ENCODE peak calls at places on chromosome 15, in ten cellular contexts. H is Panc1; I is brain microvascular endothelial cell; K is CD8-positive, alpha-beta T cell; N is GM06990; L is uterus; T is coronary artery; G is choroid plexus epithelial cell; P is AG09309; E is neural progenitor cell. O is an unnamed sample.

GRCh38 chr15:57079907-57080750 is 161.7 kb downstream of the TCF12 start:
- DNase-seq in H (no peak), I (no peak), K (no peak), N (no peak), L (no peak), T (no peak), G (peak), P (no peak), E (peak), O (no peak)

GRCh38 chr15:39856357-39856756 is 63.7 kb downstream of the GPR176 start:
- DNase-seq in H (no peak), I (no peak), K (no peak), N (no peak), L (no peak), T (no peak), G (no peak), P (no peak), E (no peak), O (no peak)

GRCh38 chr15:29528276-29528675 is 258.7 kb upstream of the NSMCE3 start:
- DNase-seq in H (no peak), I (no peak), K (no peak), N (no peak), L (no peak), T (no peak), G (no peak), P (no peak), E (no peak), O (peak)

GRCh38 chr15:79084308-79084968 is 6.1 kb downstream of the RASGRF1 start:
- DNase-seq in H (no peak), I (no peak), K (no peak), N (no peak), L (no peak), T (peak), G (no peak), P (no peak), E (no peak), O (no peak)

GRCh38 chr15:81843226-81843625 is 202.6 kb downstream of the MEX3B start:
- DNase-seq in H (no peak), I (no peak), K (no peak), N (peak), L (no peak), T (no peak), G (no peak), P (no peak), E (no peak), O (no peak)

GRCh38 chr15:79244876-79245275 is 37.6 kb upstream of the ANKRD34C start:
- DNase-seq in H (no peak), I (no peak), K (no peak), N (no peak), L (no peak), T (no peak), G (no peak), P (no peak), E (no peak), O (no peak)

GRCh38 chr15:93319121-93319814 is 230.3 kb upstream of the RGMA start:
- DNase-seq in H (no peak), I (no peak), K (no peak), N (no peak), L (no peak), T (no peak), G (no peak), P (no peak), E (no peak), O (no peak)

GRCh38 chr15:26087395-26087794 is 224.3 kb upstream of the ATP10A start:
- DNase-seq in H (no peak), I (no peak), K (no peak), N (no peak), L (no peak), T (no peak), G (no peak), P (peak), E (no peak), O (peak)

GRCh38 chr15:52287114-52287513 is 8.5 kb downstream of the MYO5C start:
- DNase-seq in H (no peak), I (no peak), K (no peak), N (no peak), L (no peak), T (no peak), G (no peak), P (no peak), E (no peak), O (no peak)

GRCh38 chr15:51265037-51265555 is 73.3 kb downstream of the CYP19A1 start:
- DNase-seq in H (no peak), I (no peak), K (no peak), N (no peak), L (no peak), T (no peak), G (no peak), P (no peak), E (no peak), O (no peak)

GRCh38 chr15:72835289-72835890 is 51.8 kb upstream of the ADPGK start:
- DNase-seq in H (no peak), I (no peak), K (no peak), N (no peak), L (no peak), T (peak), G (peak), P (no peak), E (peak), O (peak)

GRCh38 chr15:71207141-71207540 is 91.9 kb downstream of the THSD4 start:
- DNase-seq in H (no peak), I (no peak), K (no peak), N (no peak), L (no peak), T (no peak), G (no peak), P (no peak), E (no peak), O (no peak)

GRCh38 chr15:83200589-83200988 is 7.0 kb downstream of the HDGFL3 start:
- DNase-seq in H (no peak), I (peak), K (no peak), N (no peak), L (no peak), T (no peak), G (peak), P (no peak), E (no peak), O (peak)

GRCh38 chr15:29244544-29244943 is 25.1 kb downstream of the NSMCE3 start:
- DNase-seq in H (no peak), I (no peak), K (no peak), N (no peak), L (no peak), T (no peak), G (no peak), P (no peak), E (no peak), O (no peak)

GRCh38 chr15:69156726-69157381 is 3.6 kb upstream of the GLCE start:
- DNase-seq in H (no peak), I (no peak), K (no peak), N (no peak), L (no peak), T (no peak), G (no peak), P (no peak), E (no peak), O (no peak)

GRCh38 chr15:38176155-38176554 is 76.5 kb upstream of the SPRED1 start:
- DNase-seq in H (no peak), I (peak), K (no peak), N (peak), L (no peak), T (no peak), G (peak), P (peak), E (no peak), O (peak)

GRCh38 chr15:72130272-72130671 is 12.1 kb downstream of the SENP8 start:
- DNase-seq in H (no peak), I (no peak), K (no peak), N (no peak), L (no peak), T (no peak), G (no peak), P (no peak), E (no peak), O (no peak)

GRCh38 chr15:40739042-40739441 is 16.0 kb downstream of the RMDN3 start:
- DNase-seq in H (no peak), I (no peak), K (no peak), N (no peak), L (no peak), T (no peak), G (no peak), P (no peak), E (no peak), O (no peak)

GRCh38 chr15:52018693-52019393 is at the start of gene MAPK6:
- DNase-seq in H (peak), I (peak), K (peak), N (peak), L (peak), T (peak), G (peak), P (peak), E (peak), O (peak)

GRCh38 chr15:58839485-58839884 is 68.4 kb downstream of the MINDY2 start:
- DNase-seq in H (no peak), I (no peak), K (no peak), N (no peak), L (no peak), T (no peak), G (peak), P (no peak), E (no peak), O (peak)

GRCh38 chr15:70466305-70466704 is 297.1 kb downstream of the UACA start:
- DNase-seq in H (no peak), I (no peak), K (no peak), N (no peak), L (no peak), T (no peak), G (no peak), P (no peak), E (no peak), O (no peak)

GRCh38 chr15:96362759-96363678 is 32.5 kb downstream of the NR2F2 start:
- DNase-seq in H (no peak), I (no peak), K (no peak), N (no peak), L (no peak), T (no peak), G (no peak), P (no peak), E (peak), O (no peak)

GRCh38 chr15:59879506-59879905 is 124.6 kb upstream of the FOXB1 start:
- DNase-seq in H (no peak), I (peak), K (no peak), N (no peak), L (no peak), T (no peak), G (peak), P (peak), E (no peak), O (peak)

GRCh38 chr15:95557226-95558046 is 773.1 kb upstream of the NR2F2 start:
- DNase-seq in H (peak), I (peak), K (no peak), N (no peak), L (peak), T (no peak), G (peak), P (peak), E (no peak), O (peak)

GRCh38 chr15:92949604-92950249 is 49.6 kb downstream of the CHD2 start:
- DNase-seq in H (no peak), I (no peak), K (no peak), N (no peak), L (no peak), T (no peak), G (no peak), P (no peak), E (peak), O (no peak)

GRCh38 chr15:59406446-59406845 is 31.5 kb upstream of the FAM81A start:
- DNase-seq in H (no peak), I (no peak), K (no peak), N (no peak), L (no peak), T (no peak), G (no peak), P (no peak), E (no peak), O (no peak)

GRCh38 chr15:62068787-62069170 is 2.0 kb downstream of the C2CD4A start:
- DNase-seq in H (no peak), I (no peak), K (no peak), N (no peak), L (no peak), T (no peak), G (no peak), P (no peak), E (no peak), O (no peak)

GRCh38 chr15:22949074-22949547 is 31.1 kb downstream of the CYFIP1 start:
- DNase-seq in H (no peak), I (peak), K (no peak), N (peak), L (peak), T (peak), G (peak), P (no peak), E (peak), O (peak)

GRCh38 chr15:101088788-101089578 is 162.9 kb downstream of the CHSY1 start:
- DNase-seq in H (peak), I (peak), K (peak), N (peak), L (peak), T (no peak), G (peak), P (no peak), E (peak), O (peak)

GRCh38 chr15:40409366-40409765 is 3.8 kb downstream of the IVD start:
- DNase-seq in H (no peak), I (no peak), K (no peak), N (peak), L (no peak), T (no peak), G (no peak), P (no peak), E (no peak), O (no peak)

GRCh38 chr15:46654993-46655392 is 1020.2 kb downstream of the SQOR start:
- DNase-seq in H (no peak), I (no peak), K (no peak), N (no peak), L (no peak), T (no peak), G (no peak), P (no peak), E (no peak), O (no peak)

GRCh38 chr15:100602822-100603393 is 519 bp downstream of the ASB7 start:
- DNase-seq in H (no peak), I (peak), K (peak), N (peak), L (no peak), T (no peak), G (peak), P (no peak), E (peak), O (no peak)

GRCh38 chr15:51621155-51621554 is 1.4 kb downstream of the DMXL2 start:
- DNase-seq in H (no peak), I (no peak), K (no peak), N (no peak), L (no peak), T (no peak), G (no peak), P (no peak), E (no peak), O (no peak)

GRCh38 chr15:84741151-84741550 is 7.2 kb upstream of the ZNF592 start:
- DNase-seq in H (no peak), I (no peak), K (no peak), N (no peak), L (no peak), T (no peak), G (no peak), P (no peak), E (no peak), O (no peak)

GRCh38 chr15:70853270-70853854 is 595 bp downstream of the LARP6 start:
- DNase-seq in H (no peak), I (peak), K (no peak), N (peak), L (peak), T (no peak), G (peak), P (no peak), E (peak), O (peak)

GRCh38 chr15:61889706-61890105 is 170.5 kb downstream of the VPS13C start:
- DNase-seq in H (no peak), I (no peak), K (no peak), N (no peak), L (no peak), T (no peak), G (no peak), P (no peak), E (no peak), O (no peak)

GRCh38 chr15:85929786-85930185 is 135.1 kb upstream of the KLHL25 start:
- DNase-seq in H (no peak), I (no peak), K (no peak), N (no peak), L (no peak), T (no peak), G (no peak), P (no peak), E (no peak), O (no peak)

GRCh38 chr15:45378149-45378912 is at the start of gene GATM:
- DNase-seq in H (no peak), I (peak), K (peak), N (peak), L (peak), T (peak), G (peak), P (peak), E (peak), O (peak)
- H3K4me3 ChIP-seq in H (peak), I (peak), K (peak), N (peak), L (peak), T (peak), G (peak), P (peak), E (peak), O (peak)

GRCh38 chr15:67520976-67521769 is at the start of gene C15orf61:
- DNase-seq in H (no peak), I (peak), K (peak), N (peak), L (peak), T (peak), G (peak), P (no peak), E (peak), O (peak)

GRCh38 chr15:67524235-67524634 is 3.3 kb downstream of the C15orf61 start:
- DNase-seq in H (no peak), I (no peak), K (no peak), N (no peak), L (no peak), T (no peak), G (no peak), P (no peak), E (no peak), O (no peak)

GRCh38 chr15:67520276-67520975 is 505 bp upstream of the C15orf61 start:
- DNase-seq in H (no peak), I (no peak), K (no peak), N (no peak), L (no peak), T (no peak), G (peak), P (no peak), E (no peak), O (peak)

GRCh38 chr15:67523337-67523736 is 2.4 kb downstream of the C15orf61 start:
- DNase-seq in H (no peak), I (no peak), K (no peak), N (no peak), L (no peak), T (no peak), G (no peak), P (no peak), E (peak), O (no peak)

DNA sequence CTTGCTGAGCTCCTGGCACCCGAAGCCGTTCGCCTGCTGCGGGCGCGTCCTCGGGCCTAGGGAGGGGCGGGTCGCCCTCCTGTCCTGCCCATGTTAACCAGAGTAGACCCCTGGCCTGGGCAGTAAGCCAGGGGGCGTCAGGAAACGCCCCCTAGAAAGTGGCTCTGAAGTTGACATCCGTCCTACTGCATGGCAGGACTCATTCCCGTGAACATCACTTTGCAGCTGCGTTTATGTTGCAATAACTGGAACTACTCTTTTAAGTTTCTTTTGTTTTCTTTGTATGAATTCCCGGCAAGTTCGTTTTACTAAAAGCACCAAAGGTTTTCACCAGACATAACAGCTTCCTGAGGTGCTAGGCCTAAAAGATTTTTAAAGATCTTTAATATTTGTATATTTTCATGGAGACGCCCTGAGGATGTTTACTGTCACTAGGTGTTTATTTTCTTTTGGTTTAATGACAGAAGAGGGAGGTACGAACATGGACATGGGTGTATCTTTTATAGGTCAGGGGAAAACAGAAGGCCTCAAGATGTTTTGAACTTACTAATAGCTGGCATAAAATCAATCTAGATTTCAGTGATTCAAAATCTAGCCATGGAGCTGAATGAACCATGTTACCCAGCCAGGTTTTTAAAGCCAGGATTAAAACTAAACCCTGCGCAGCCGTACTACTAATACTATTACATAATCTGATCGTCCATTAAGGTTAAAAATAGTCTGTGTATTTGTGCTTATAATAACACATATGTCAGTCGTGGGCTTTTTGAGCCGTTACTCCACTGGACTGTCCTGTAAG is 1.0 kb downstream of the C15orf61 start:
- DNase-seq in H (no peak), I (no peak), K (no peak), N (no peak), L (no peak), T (no peak), G (peak), P (no peak), E (no peak), O (peak)
- TF ChIP-seq CTCF in H (no peak), I (peak), K (no peak), N (no peak), L (no peak), T (no peak), G (no peak), P (no peak), E (no peak), O (no peak)

GRCh38 chr15:67253517-67254237 is 784 bp downstream of the AAGAB start:
- DNase-seq in H (no peak), I (no peak), K (no peak), N (no peak), L (no peak), T (no peak), G (peak), P (no peak), E (no peak), O (peak)

GRCh38 chr15:67254238-67255175 is at the start of the genes AAGAB and IQCH:
- DNase-seq in H (peak), I (peak), K (peak), N (peak), L (peak), T (peak), G (peak), P (peak), E (peak), O (peak)

GRCh38 chr15:67256051-67256450 is 1.5 kb downstream of the IQCH start:
- DNase-seq in H (no peak), I (no peak), K (no peak), N (no peak), L (no peak), T (no peak), G (no peak), P (no peak), E (no peak), O (no peak)

GRCh38 chr15:67251318-67251717 is 3.1 kb downstream of the AAGAB start:
- DNase-seq in H (no peak), I (no peak), K (no peak), N (no peak), L (no peak), T (no peak), G (peak), P (no peak), E (no peak), O (no peak)

DNA sequence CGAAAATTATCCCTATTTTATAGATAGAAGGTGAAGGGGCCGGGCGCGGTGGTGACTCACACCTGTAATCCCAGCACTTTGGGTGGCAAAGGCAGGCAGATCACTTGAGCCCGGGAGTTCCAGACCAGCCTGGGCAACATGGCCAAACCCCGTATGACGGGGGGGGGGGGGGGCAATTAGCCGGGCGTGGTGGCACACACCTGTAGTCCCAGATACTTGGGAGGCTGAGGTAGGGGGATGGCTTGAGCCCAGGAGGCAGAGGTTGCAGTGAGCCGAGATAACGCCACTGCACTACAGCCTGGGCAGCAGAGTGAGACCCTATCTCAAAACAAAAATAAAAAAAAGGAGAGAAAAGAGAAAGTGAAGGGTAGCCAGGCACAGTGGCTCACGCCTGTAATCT is 1.4 kb downstream of the AAGAB start:
- DNase-seq in H (no peak), I (no peak), K (no peak), N (no peak), L (no peak), T (no peak), G (no peak), P (no peak), E (no peak), O (no peak)
- H3K4me3 ChIP-seq in H (peak), I (peak), K (no peak), N (peak), L (no peak), T (peak), G (peak), P (peak), E (peak), O (peak)

GRCh38 chr15:91605576-91605975 is 247.9 kb upstream of the SLCO3A1 start:
- DNase-seq in H (no peak), I (no peak), K (no peak), N (no peak), L (no peak), T (no peak), G (no peak), P (no peak), E (no peak), O (no peak)
- TF ChIP-seq CTCF in H (no peak), I (no peak), K (no peak), N (no peak), L (no peak), T (no peak), G (no peak), P (no peak), E (no peak), O (no peak)

GRCh38 chr15:42270551-42270950 is 2.5 kb upstream of the GANC start:
- DNase-seq in H (no peak), I (no peak), K (no peak), N (no peak), L (no peak), T (no peak), G (no peak), P (no peak), E (no peak), O (no peak)
- H3K4me3 ChIP-seq in H (no peak), I (no peak), K (no peak), N (no peak), L (no peak), T (no peak), G (no peak), P (no peak), E (no peak), O (no peak)

GRCh38 chr15:56017920-56018319 is 24.5 kb upstream of the NEDD4 start:
- DNase-seq in H (no peak), I (no peak), K (no peak), N (no peak), L (no peak), T (no peak), G (no peak), P (no peak), E (no peak), O (no peak)
- TF ChIP-seq CTCF in H (peak), I (peak), K (no peak), N (no peak), L (no peak), T (no peak), G (peak), P (peak), E (peak), O (no peak)

GRCh38 chr15:34828145-34828911 is 33.0 kb upstream of the ACTC1 start:
- DNase-seq in H (no peak), I (no peak), K (no peak), N (no peak), L (no peak), T (no peak), G (no peak), P (no peak), E (no peak), O (no peak)
- H3K4me3 ChIP-seq in H (no peak), I (no peak), K (no peak), N (no peak), L (no peak), T (no peak), G (no peak), P (no peak), E (no peak), O (no peak)